ENCODE peak calls at places on chromosomes 16 and 17, in five cellular contexts. I, O, Z, G and L are unnamed samples.

GRCh38 chr17:41777157-41777578 is 9.3 kb downstream of the JUP start:
- DNase-seq in G (no peak), Z (no peak), O (no peak), I (peak), L (peak)

GRCh38 chr16:83365166-83365565 is 442.6 kb upstream of the HSBP1 start:
- DNase-seq in G (no peak), I (no peak), O (no peak), Z (no peak), L (no peak)

GRCh38 chr17:38743556-38744171 is 4.5 kb downstream of the PCGF2 start:
- DNase-seq in G (no peak), I (no peak), Z (no peak), O (no peak), L (no peak)

GRCh38 chr16:89363621-89364393 is 126.6 kb downstream of the ANKRD11 start:
- DNase-seq in I (peak), O (peak), Z (no peak), G (peak), L (no peak)

GRCh38 chr17:17719966-17720543 is 38.8 kb downstream of the RAI1 start:
- DNase-seq in Z (no peak), O (no peak), I (no peak), G (no peak), L (no peak)

GRCh38 chr17:82022310-82022980 is at the start of gene CENPX:
- DNase-seq in G (no peak), O (no peak), Z (no peak), I (no peak), L (no peak)

GRCh38 chr16:14505846-14506245 is 124.2 kb downstream of the PARN start:
- DNase-seq in O (peak), Z (no peak), G (no peak), I (peak), L (no peak)

GRCh38 chr16:4593069-4593468 is 21.6 kb downstream of the UBALD1 start:
- DNase-seq in I (no peak), G (no peak), Z (no peak), O (no peak), L (no peak)

GRCh38 chr17:31733326-31733725 is 125.7 kb downstream of the COPRS start:
- DNase-seq in Z (no peak), I (no peak), G (no peak), O (no peak), L (no peak)

GRCh38 chr17:51857052-51857593 is 301.4 kb downstream of the CA10 start:
- DNase-seq in I (no peak), Z (no peak), O (no peak), G (no peak), L (no peak)

DNA sequence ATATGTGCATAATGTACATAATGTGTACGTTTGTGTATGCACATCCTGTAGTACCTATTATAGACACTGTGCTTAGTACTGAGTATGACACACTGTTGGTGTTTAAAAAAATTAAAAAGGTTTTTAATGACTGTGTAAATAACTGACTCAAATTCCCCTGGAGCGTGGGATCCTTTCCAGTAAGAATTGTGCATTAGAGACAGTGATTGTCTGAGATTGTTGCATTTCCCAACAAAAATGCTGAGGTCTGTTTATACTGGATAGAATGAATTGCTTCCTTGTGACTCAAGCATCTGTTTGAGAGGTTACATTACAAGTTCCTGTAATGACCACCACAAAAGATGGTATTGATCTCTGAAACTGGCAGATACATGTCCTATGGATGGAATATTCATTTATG is 229.0 kb downstream of the CDH11 start:
- DNase-seq in O (peak), I (no peak), Z (no peak), G (no peak), L (no peak)
- H3K4me3 ChIP-seq in O (no peak), I (no peak), Z (no peak), G (no peak), L (no peak)

DNA sequence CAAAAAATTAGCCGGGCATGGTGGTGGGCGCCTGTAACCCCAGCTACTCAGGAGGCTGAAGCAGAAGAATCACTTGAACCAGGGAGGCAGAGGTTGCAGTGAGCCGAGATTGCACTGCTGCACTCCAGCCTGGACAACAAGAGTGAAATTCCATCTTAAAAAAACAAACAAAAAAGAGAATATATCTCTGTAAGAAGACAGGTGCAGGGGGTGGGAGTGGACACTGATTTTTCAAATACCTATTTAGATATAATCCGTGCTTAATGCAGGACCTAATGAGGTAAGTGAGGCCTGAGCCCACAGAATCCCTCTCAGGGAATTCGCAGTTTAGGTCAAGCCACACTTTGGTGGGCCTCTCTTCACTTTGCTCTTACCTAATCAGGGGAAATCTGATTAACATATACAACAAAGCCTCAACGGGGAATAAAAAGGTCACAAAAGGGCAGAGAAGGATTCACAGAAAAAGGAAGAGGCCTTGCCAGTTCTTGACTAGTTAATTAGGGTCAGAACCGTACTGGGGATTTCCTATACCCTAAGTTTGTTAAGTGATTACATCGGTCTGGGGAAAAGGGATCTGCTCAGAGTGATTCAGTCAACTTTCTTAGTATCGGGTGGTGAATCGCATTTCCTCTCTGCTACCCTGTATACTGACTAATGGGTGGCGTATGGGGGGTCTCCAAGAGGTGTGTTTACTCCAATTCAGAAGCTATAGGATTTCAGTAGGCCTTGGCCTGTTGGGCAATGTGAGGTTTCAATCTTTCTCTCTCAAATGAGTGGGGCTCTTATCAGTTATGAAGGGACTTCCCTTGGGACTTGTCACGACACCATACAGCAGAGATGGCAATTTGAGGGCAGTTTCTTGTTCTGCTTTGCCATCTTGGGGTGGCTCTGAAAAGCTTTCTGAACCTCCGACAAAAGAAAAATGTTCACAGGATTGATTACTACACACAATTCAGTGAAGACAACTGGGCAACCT is 1.9 kb upstream of the NFAT5 start:
- DNase-seq in G (no peak), I (peak), O (peak), Z (peak), L (no peak)
- H3K4me3 ChIP-seq in G (peak), I (peak), O (no peak), Z (peak), L (no peak)

GRCh38 chr17:14299261-14300093 is 1.4 kb upstream of the HS3ST3B1 start:
- DNase-seq in I (no peak), O (no peak), Z (peak), G (no peak), L (peak)

GRCh38 chr17:14300628-14301278 is at the start of gene HS3ST3B1:
- DNase-seq in O (peak), Z (peak), G (peak), I (peak), L (peak)

GRCh38 chr17:14296511-14296910 is 4.4 kb upstream of the HS3ST3B1 start:
- DNase-seq in Z (no peak), O (no peak), G (no peak), I (no peak), L (no peak)

GRCh38 chr17:14297161-14297851 is 3.6 kb upstream of the HS3ST3B1 start:
- DNase-seq in O (no peak), I (peak), G (no peak), Z (peak), L (no peak)

DNA sequence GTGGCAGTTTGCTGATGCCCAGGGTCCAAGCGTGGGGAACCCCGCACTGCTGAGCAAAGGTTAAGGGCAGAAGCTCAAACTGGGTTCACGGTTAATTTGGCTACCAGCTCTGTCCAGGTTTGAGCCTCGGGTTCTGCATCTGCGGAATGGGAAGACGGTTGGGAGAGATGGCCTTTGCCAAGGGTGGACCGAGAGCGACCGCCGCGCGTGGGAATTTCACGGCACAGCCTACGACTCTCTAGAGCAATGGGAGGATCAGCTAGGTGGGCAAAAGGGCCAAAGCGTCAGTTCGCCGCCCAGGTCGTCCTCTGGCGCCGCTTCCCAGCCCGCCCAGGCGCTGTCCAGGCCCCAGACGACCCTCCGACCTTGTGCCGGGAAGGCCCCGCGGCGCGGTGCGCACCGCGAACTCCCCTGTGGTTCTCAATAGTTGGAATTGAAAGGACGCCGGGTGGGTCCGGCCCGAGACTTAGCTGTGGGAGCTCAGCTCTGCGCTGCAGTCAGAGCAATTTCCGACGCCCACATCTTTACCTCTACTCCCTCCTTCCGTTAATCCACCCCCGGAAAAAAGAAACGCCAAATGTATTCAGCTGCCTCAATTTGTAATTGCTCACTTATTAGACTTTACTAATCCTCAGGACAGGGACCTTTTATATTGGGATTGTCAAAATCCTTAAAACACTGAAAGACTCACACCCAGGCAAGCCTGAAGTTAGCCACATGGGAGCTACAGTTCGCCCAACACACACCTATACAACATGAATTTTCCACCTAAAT is 2.5 kb upstream of the HS3ST3B1 start:
- DNase-seq in Z (no peak), G (no peak), O (no peak), I (no peak), L (no peak)
- H3K4me3 ChIP-seq in Z (peak), G (no peak), O (peak), I (no peak), L (no peak)

DNA sequence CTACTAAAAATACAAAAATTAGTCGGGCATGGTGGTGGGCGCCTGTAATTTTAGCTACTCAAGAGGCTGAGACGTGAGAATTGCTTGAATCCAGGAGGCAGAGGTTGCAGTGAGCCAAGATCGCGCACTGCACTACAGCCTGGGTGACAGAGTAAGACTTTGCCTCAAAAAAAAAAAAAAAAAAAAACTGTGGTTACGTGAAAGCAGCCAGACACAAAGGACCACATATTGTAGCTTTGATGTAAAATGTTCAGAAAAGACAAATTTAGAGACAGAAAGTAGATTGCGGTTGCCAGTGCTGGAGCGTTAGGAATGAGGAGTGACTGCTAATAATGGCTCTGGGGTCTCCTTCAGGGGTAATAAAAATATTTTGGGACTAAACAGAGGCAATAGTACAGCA is 4.0 kb upstream of the MEAK7 start:
- DNase-seq in O (no peak), Z (no peak), I (no peak), G (peak), L (no peak)
- H3K4me3 ChIP-seq in O (no peak), Z (no peak), I (no peak), G (no peak), L (no peak)

DNA sequence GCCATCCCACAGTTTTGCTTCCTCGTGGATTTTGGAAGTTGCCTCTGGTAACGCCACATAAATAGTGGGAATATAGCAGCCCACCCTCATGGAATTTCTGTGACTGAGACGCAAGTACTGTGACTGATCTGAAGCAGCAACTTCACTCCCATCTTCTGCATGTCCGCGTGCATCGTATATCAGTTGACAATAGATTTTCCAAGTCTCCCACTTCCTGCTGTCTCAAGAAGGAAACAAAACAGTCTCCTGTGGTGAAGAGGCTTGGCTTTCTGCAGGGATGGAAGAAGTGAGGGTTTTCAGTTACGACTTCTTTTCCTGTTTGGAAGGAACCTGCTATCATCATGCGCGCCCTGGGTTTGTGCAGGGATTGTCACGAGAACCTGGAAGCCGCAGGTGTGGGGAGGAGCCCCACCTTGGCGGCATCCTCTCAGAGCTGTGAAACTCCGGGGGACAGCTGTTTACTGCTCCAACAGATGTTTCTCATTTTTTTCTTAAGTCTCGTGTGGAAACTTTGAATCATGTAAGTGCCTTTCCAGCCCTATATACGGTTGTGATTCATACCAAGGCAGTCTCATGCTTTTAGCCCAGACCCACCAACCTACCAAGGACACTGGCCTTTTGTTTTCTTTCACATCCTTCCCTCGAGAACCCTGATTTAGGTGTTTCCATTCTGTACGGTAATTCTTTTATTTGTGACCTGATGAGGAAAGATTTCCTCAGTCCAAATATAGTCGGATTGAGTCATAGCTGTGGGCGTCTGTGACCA is 57.5 kb downstream of the WIPI1 start:
- DNase-seq in I (no peak), Z (no peak), O (no peak), G (no peak), L (peak)
- H3K4me3 ChIP-seq in I (no peak), Z (no peak), O (no peak), G (no peak), L (no peak)

DNA sequence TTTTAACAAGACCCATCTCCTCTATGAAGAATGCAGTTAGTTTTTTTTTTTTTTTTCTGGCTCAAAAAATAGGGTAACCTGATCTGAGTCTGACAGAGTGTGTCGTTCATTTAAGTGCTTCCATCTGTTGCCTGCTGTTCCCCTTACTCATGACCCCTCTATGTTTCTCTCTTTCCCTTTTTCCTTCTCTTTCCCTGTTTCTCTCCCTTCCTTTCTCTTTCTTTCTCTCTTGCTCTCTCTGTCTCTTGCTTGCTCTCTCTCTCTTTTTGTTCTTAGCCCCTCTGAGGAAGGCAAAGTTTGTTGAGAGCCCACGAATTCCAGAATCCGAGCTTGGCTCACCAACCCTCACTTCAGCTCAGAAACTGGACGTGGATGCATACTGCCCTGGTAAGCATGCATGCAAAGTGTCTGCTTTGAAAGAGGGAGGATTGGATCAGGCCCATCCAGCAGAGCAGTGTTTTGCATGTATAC is 185.0 kb downstream of the TANC2 start:
- DNase-seq in I (no peak), O (no peak), Z (no peak), G (no peak), L (no peak)
- H3K4me3 ChIP-seq in I (no peak), O (no peak), Z (no peak), G (no peak), L (no peak)

GRCh38 chr16:51151951-51152663 is 1.0 kb upstream of the SALL1 start:
- DNase-seq in Z (no peak), G (no peak), I (peak), O (no peak), L (no peak)
- H3K4me3 ChIP-seq in Z (no peak), G (peak), I (peak), O (peak), L (peak)

GRCh38 chr17:3381957-3382356 is 4.2 kb downstream of the OR3A2 start:
- DNase-seq in Z (no peak), G (no peak), I (no peak), O (no peak), L (no peak)

GRCh38 chr17:3378321-3378720 is 7.8 kb downstream of the OR3A2 start:
- DNase-seq in O (no peak), I (no peak), G (no peak), Z (no peak), L (no peak)
- H3K4me3 ChIP-seq in O (no peak), I (no peak), G (no peak), Z (no peak), L (no peak)